ENCODE peak calls at places on chromosomes 16 and 17, in seven cellular contexts. K is AG09309, J is lower lobe of right lung, D is progenitor cell of endocrine pancreas, C is tibial artery, Z is upper lobe of left lung, Y is hepatocyte. I is an unnamed sample.

GRCh38 chr16:55622930-55623561 is 32.7 kb upstream of the SLC6A2 start:
- DNase-seq in K (no peak), J (no peak), D (no peak), C (no peak), Z (peak), Y (peak), I (no peak)

GRCh38 chr16:8346291-8346690 is 244.0 kb downstream of the TMEM114 start:
- DNase-seq in K (no peak), J (no peak), D (peak), C (no peak), Z (no peak), Y (peak), I (no peak)

GRCh38 chr16:29825145-29826044 is 5.1 kb downstream of the MVP start:
- DNase-seq in K (no peak), J (no peak), D (no peak), C (no peak), Z (no peak), Y (no peak), I (peak)

GRCh38 chr17:27559996-27560481 is 70.9 kb upstream of the LGALS9 start:
- DNase-seq in K (no peak), J (peak), D (no peak), C (peak), Z (no peak), Y (peak), I (no peak)

GRCh38 chr17:76404256-76404655 is 19.8 kb downstream of the SPHK1 start:
- DNase-seq in K (no peak), J (peak), D (no peak), C (no peak), Z (no peak), Y (no peak), I (no peak)

GRCh38 chr16:30548392-30549255 is 9.6 kb downstream of the ZNF764 start:
- DNase-seq in K (no peak), J (no peak), D (no peak), C (no peak), Z (no peak), Y (no peak), I (no peak)

GRCh38 chr16:4324479-4324868 is 8.6 kb downstream of the GLIS2 start:
- DNase-seq in K (no peak), J (no peak), D (no peak), C (no peak), Z (no peak), Y (no peak), I (no peak)

GRCh38 chr17:57032343-57032742 is 52.7 kb upstream of the AKAP1 start:
- DNase-seq in K (no peak), J (peak), D (no peak), C (peak), Z (no peak), Y (no peak), I (no peak)

GRCh38 chr17:11618861-11619566 is 20.7 kb downstream of the DNAH9 start:
- DNase-seq in K (no peak), J (no peak), D (no peak), C (no peak), Z (no peak), Y (peak), I (no peak)

GRCh38 chr17:36935681-36936454 is 1.4 kb upstream of the LHX1 start:
- DNase-seq in K (no peak), J (no peak), D (no peak), C (no peak), Z (peak), Y (no peak), I (no peak)

GRCh38 chr16:16992986-16993783 is 477.6 kb downstream of the XYLT1 start:
- DNase-seq in K (no peak), J (no peak), D (no peak), C (no peak), Z (no peak), Y (no peak), I (no peak)

GRCh38 chr16:89013111-89013510 is 36.1 kb upstream of the CBFA2T3 start:
- DNase-seq in K (no peak), J (no peak), D (no peak), C (peak), Z (no peak), Y (no peak), I (no peak)

GRCh38 chr16:15643453-15644305 is 725 bp upstream of the MARF1 start:
- DNase-seq in K (peak), J (no peak), D (no peak), C (no peak), Z (no peak), Y (peak), I (no peak)

GRCh38 chr16:1378087-1378803 is 26.5 kb downstream of the GNPTG start:
- DNase-seq in K (no peak), J (no peak), D (no peak), C (no peak), Z (no peak), Y (no peak), I (no peak)

GRCh38 chr17:71118039-71118438 is 948.7 kb downstream of the KCNJ2 start:
- DNase-seq in K (no peak), J (no peak), D (no peak), C (no peak), Z (no peak), Y (peak), I (no peak)

GRCh38 chr16:2231016-2231931 is 5.0 kb upstream of the DNASE1L2 start:
- DNase-seq in K (no peak), J (no peak), D (no peak), C (no peak), Z (peak), Y (no peak), I (no peak)

GRCh38 chr16:59758848-59759247 is 1024.7 kb upstream of the GOT2 start:
- DNase-seq in K (no peak), J (no peak), D (no peak), C (no peak), Z (no peak), Y (no peak), I (no peak)

GRCh38 chr16:67847064-67847861 is at the start of gene CENPT:
- DNase-seq in K (no peak), J (peak), D (no peak), C (no peak), Z (peak), Y (peak), I (peak)

GRCh38 chr17:80513892-80514291 is 30.7 kb upstream of the RPTOR start:
- DNase-seq in K (no peak), J (no peak), D (no peak), C (no peak), Z (no peak), Y (no peak), I (no peak)

GRCh38 chr16:53518550-53519416 is 15.8 kb upstream of the AKTIP start:
- DNase-seq in K (no peak), J (no peak), D (no peak), C (no peak), Z (no peak), Y (no peak), I (peak)

DNA sequence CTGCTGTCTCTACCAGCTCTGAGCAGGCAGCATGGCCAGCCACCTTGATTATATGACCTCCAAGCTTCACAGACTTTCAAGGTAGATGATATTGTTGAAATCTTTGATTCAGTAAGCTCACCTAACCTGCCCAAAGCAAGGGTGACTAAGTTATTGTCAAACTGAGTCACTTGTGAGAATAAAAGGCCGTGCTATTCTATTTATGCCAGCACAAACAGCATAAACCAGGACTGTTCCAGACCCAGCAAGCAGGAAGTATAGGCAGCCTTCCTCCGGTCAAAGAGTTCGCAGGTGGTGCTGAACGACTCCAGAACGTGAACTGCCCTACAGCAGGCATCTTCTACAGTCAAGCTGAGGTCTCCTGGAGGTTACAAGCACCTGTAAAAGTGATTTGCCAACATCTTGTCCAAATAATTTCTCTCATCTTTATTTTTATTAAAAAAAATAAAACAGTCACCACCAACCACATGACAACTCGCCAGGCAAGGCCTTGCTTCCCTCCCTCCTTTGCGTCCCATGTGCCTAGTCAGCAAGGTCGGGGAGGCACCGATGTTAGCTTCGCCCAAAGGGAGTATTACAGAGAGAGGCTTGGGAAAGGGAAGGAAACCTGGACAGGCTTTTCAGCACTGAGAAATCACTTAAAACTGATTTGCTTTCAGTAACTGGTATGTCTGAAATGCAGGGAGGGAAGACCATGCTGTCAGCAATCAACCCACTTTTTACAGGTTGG is 10.8 kb downstream of the ARL2BP start:
- DNase-seq in K (no peak), J (no peak), D (no peak), C (peak), Z (no peak), Y (no peak), I (no peak)
- TF ChIP-seq CTCF in K (no peak), J (no peak), D (no peak), C (no peak), Z (no peak), Y (no peak), I (no peak)

GRCh38 chr17:6274310-6274709 is 160.6 kb downstream of the AIPL1 start:
- DNase-seq in K (no peak), J (no peak), D (no peak), C (no peak), Z (no peak), Y (no peak), I (no peak)

GRCh38 chr17:6279659-6280058 is 155.3 kb downstream of the AIPL1 start:
- DNase-seq in K (no peak), J (no peak), D (peak), C (no peak), Z (no peak), Y (peak), I (no peak)

GRCh38 chr17:6276711-6277110 is 158.2 kb downstream of the AIPL1 start:
- DNase-seq in K (no peak), J (no peak), D (no peak), C (no peak), Z (no peak), Y (no peak), I (no peak)
- TF ChIP-seq CTCF in K (no peak), J (no peak), D (peak), C (no peak), Z (no peak), Y (no peak), I (no peak)

GRCh38 chr17:69928586-69928985 is 146.4 kb upstream of the KCNJ16 start:
- DNase-seq in K (no peak), J (no peak), D (no peak), C (no peak), Z (no peak), Y (no peak), I (no peak)
- TF ChIP-seq CTCF in K (no peak), J (no peak), D (no peak), C (no peak), Z (no peak), Y (no peak), I (no peak)

GRCh38 chr17:48952904-48953303 is 8.3 kb upstream of the SNF8 start:
- DNase-seq in K (no peak), J (no peak), D (no peak), C (no peak), Z (no peak), Y (no peak), I (peak)

GRCh38 chr17:48951572-48951971 is 6.9 kb upstream of the SNF8 start:
- DNase-seq in K (no peak), J (no peak), D (no peak), C (no peak), Z (no peak), Y (no peak), I (no peak)

DNA sequence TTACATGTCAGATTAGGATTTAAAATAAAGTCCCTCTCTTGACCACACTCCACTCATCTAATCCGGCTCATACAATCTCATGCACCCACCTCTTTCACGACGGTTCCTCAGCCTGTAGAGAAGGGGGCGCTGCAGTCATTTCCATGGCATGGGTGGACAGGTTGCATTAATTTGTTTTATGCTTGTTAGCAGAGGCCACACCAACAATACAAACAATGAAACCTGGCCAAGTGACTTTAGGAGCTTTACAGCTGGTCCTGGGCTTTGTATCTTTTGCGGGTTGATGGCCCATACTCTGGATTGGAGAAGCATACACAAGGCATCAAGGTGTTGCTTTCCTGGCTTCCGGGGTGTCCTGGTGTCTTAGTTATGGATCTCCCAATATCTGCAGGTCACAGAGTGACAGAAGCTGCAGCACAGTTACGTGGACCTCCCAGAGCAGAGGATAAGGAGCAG is 9.7 kb upstream of the SNF8 start:
- DNase-seq in K (no peak), J (no peak), D (peak), C (no peak), Z (no peak), Y (peak), I (no peak)
- TF ChIP-seq CTCF in K (peak), J (no peak), D (peak), C (no peak), Z (no peak), Y (peak), I (peak)

DNA sequence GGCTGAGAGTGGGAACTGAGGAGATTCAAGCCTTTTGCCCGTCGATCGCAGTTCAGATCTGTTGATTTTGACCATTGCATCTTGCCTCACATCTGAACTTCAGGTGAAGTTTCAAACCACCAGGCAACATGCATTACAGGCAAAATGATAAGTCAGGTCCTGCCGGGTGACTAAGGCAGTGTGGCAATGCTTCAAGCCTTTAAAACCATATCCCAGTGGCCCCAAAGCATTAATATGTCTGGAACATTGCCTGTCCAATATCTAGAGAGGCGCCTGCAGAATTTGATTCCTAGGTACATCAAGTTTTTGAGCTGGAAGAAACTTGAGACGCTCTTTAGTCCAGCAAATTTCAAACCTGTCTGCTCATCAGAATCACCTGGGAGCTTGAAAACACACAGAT is 502.8 kb downstream of the MAF start:
- DNase-seq in K (no peak), J (no peak), D (no peak), C (no peak), Z (no peak), Y (peak), I (no peak)
- TF ChIP-seq CTCF in K (no peak), J (no peak), D (no peak), C (no peak), Z (no peak), Y (no peak), I (no peak)

GRCh38 chr16:69467531-69468204 is 43.2 kb downstream of the CYB5B start:
- DNase-seq in K (no peak), J (no peak), D (no peak), C (no peak), Z (no peak), Y (no peak), I (no peak)

GRCh38 chr16:69463876-69464275 is 39.5 kb downstream of the CYB5B start:
- DNase-seq in K (no peak), J (no peak), D (no peak), C (no peak), Z (no peak), Y (no peak), I (no peak)

GRCh38 chr16:69466547-69466946 is 42.1 kb downstream of the CYB5B start:
- DNase-seq in K (no peak), J (no peak), D (no peak), C (no peak), Z (no peak), Y (no peak), I (no peak)

GRCh38 chr16:69465881-69466280 is 41.5 kb downstream of the CYB5B start:
- DNase-seq in K (no peak), J (no peak), D (no peak), C (no peak), Z (no peak), Y (no peak), I (no peak)

GRCh38 chr16:69465083-69465721 is 40.8 kb downstream of the CYB5B start:
- DNase-seq in K (no peak), J (no peak), D (no peak), C (no peak), Z (no peak), Y (peak), I (no peak)
- TF ChIP-seq CTCF in K (no peak), J (no peak), D (no peak), C (no peak), Z (no peak), Y (peak), I (no peak)

GRCh38 chr16:78503501-78504110 is 404.2 kb downstream of the WWOX start:
- DNase-seq in K (no peak), J (no peak), D (peak), C (no peak), Z (no peak), Y (peak), I (peak)
- TF ChIP-seq CTCF in K (peak), J (peak), D (peak), C (peak), Z (peak), Y (peak), I (peak)

GRCh38 chr16:83899272-83899897 is 470 bp downstream of the MLYCD start:
- DNase-seq in K (no peak), J (peak), D (peak), C (peak), Z (peak), Y (peak), I (peak)
- TF ChIP-seq CTCF in K (no peak), J (no peak), D (peak), C (no peak), Z (no peak), Y (no peak), I (no peak)

GRCh38 chr17:33519692-33520091 is 226.6 kb upstream of the ASIC2 start:
- DNase-seq in K (no peak), J (no peak), D (no peak), C (no peak), Z (no peak), Y (no peak), I (no peak)

GRCh38 chr17:33520404-33521032 is 227.4 kb upstream of the ASIC2 start:
- DNase-seq in K (no peak), J (peak), D (peak), C (peak), Z (no peak), Y (peak), I (peak)

GRCh38 chr17:33523577-33523981 is 230.5 kb upstream of the ASIC2 start:
- DNase-seq in K (no peak), J (no peak), D (no peak), C (peak), Z (no peak), Y (no peak), I (peak)

GRCh38 chr17:33522623-33523022 is 229.5 kb upstream of the ASIC2 start:
- DNase-seq in K (no peak), J (no peak), D (no peak), C (no peak), Z (no peak), Y (no peak), I (no peak)

GRCh38 chr17:33521784-33522183 is 228.7 kb upstream of the ASIC2 start:
- DNase-seq in K (no peak), J (no peak), D (peak), C (no peak), Z (peak), Y (peak), I (no peak)
- TF ChIP-seq CTCF in K (no peak), J (peak), D (peak), C (no peak), Z (no peak), Y (peak), I (peak)

GRCh38 chr17:17972952-17973254 is 241 bp downstream of the DRC3 start:
- DNase-seq in K (no peak), J (no peak), D (no peak), C (no peak), Z (no peak), Y (no peak), I (no peak)

GRCh38 chr17:17972126-17972951 is at the start of the genes DRC3 and TOM1L2:
- DNase-seq in K (peak), J (peak), D (peak), C (peak), Z (peak), Y (peak), I (peak)

GRCh38 chr17:17970699-17971430 is 1.3 kb downstream of the TOM1L2 start:
- DNase-seq in K (no peak), J (no peak), D (no peak), C (no peak), Z (no peak), Y (no peak), I (no peak)

GRCh38 chr17:17975441-17975840 is 2.8 kb downstream of the DRC3 start:
- DNase-seq in K (no peak), J (no peak), D (no peak), C (no peak), Z (no peak), Y (no peak), I (no peak)

DNA sequence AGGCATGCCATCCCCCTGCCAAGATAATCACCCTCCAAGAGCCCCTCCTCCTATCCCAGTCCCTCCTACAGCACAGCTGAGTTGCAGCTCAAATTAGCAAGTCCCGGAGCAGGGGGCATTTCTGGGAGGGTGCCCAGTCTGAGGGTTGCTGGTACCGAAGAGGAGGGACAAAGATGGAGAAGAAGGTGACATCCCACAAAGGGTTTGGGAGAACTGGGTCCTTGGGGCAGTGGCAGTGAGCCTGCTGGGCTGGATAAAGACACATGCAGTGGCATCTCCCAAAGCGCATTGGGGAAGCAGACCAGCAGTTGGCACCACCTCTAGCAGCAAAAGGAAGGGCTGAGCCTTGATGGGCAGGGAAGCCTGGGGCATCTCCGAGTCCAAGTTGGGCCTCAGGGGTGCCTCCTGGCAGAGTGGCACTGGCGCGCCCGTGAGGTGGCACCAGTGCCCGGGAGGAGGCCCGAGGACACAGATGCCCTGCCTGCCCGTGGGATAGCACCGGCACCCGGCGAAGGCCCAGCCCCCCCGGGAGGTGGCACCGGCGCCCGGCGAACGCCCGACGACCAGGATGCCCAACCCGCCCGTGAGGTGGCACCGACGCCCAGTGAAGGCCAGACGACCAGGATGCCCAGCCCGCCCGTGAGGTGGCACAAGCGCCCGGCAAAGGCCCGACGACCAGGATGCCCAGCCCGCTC is 622 bp downstream of the TOM1L2 start:
- DNase-seq in K (no peak), J (peak), D (no peak), C (peak), Z (peak), Y (no peak), I (no peak)
- TF ChIP-seq CTCF in K (no peak), J (no peak), D (no peak), C (no peak), Z (no peak), Y (no peak), I (no peak)